ENCODE peak calls at places on chromosomes 1 and 21, in ten cellular contexts. A, Q, V, T, M, U, B, L, F and G are unnamed samples.

GRCh38 chr1:23899070-23899469 is 14.1 kb downstream of the CNR2 start:
- DNase-seq in U (no peak), V (no peak), M (no peak), B (no peak), F (no peak), A (no peak), L (no peak), T (no peak), Q (no peak), G (no peak)

GRCh38 chr1:28591708-28592313 is at the start of gene RAB42:
- DNase-seq in M (peak; percentile 23), A (peak; percentile 36), V (peak; percentile 37), U (no peak), T (peak; percentile 32), F (peak; percentile 76), L (peak; percentile 35), B (no peak), Q (peak; percentile 82), G (peak; percentile 19)

GRCh38 chr1:38000529-38001453 is 4.5 kb downstream of the FHL3 start:
- DNase-seq in M (peak; percentile 89), L (peak; percentile 57), A (no peak), F (no peak), V (peak; percentile 59), B (no peak), U (peak; percentile 41), T (no peak), Q (no peak), G (no peak)

GRCh38 chr1:27557596-27558340 is 46.2 kb downstream of the AHDC1 start:
- DNase-seq in A (peak; percentile 65), M (no peak), T (no peak), B (peak; percentile 48), U (peak; percentile 87), F (no peak), Q (peak; percentile 74), L (no peak), V (peak; percentile 47), G (peak; percentile 74)

GRCh38 chr1:240169188-240169587 is 77.5 kb downstream of the FMN2 start:
- DNase-seq in F (no peak), A (no peak), M (peak; percentile 28), U (no peak), Q (no peak), L (no peak), V (no peak), T (no peak), B (peak; percentile 28), G (no peak)

GRCh38 chr21:43273708-43274021 is 104.9 kb downstream of the CRYAA start:
- DNase-seq in T (no peak), Q (peak; percentile 56), M (no peak), A (no peak), L (no peak), B (no peak), F (peak; percentile 19), U (no peak), V (no peak), G (no peak)

GRCh38 chr1:99818063-99818699 is 32.0 kb upstream of the AGL start:
- DNase-seq in U (no peak), A (no peak), B (no peak), V (no peak), M (peak; percentile 33), Q (no peak), L (peak; percentile 9), T (no peak), F (no peak), G (no peak)

GRCh38 chr21:15520811-15521643 is 208.8 kb upstream of the USP25 start:
- DNase-seq in A (no peak), L (no peak), M (no peak), U (no peak), Q (no peak), B (no peak), F (no peak), V (no peak), T (no peak), G (peak; percentile 12)

GRCh38 chr21:17763286-17764037 is 55.7 kb downstream of the C21orf91 start:
- DNase-seq in L (no peak), B (no peak), F (no peak), U (peak; percentile 24), M (no peak), A (no peak), V (no peak), Q (no peak), T (no peak), G (no peak)

GRCh38 chr21:17769049-17769845 is 49.9 kb downstream of the C21orf91 start:
- DNase-seq in B (no peak), T (no peak), F (no peak), U (no peak), Q (no peak), M (no peak), A (no peak), L (no peak), V (no peak), G (no peak)

GRCh38 chr21:17759546-17760178 is 59.5 kb downstream of the C21orf91 start:
- DNase-seq in B (no peak), M (no peak), T (no peak), V (no peak), U (no peak), L (no peak), Q (no peak), F (no peak), A (no peak), G (no peak)

DNA sequence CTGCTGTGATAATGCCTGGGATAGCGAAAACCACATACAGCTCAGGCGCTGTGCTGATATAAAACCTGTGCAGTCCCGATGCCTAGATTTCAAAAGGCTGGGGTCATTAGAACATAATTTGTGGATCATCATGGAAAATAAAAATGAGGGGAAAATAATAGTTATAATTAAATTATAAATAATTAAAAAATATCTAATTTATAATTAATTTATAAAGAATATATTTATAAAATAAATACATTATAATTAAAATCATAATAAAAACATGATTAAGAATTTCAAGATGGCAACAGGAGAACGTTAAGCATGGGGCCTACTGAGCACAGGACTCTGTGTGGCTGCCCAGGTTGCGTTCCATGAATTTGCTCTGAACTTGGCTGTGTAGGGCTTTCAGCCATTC is 53.9 kb downstream of the C21orf91 start:
- DNase-seq in Q (no peak), A (no peak), B (no peak), L (no peak), M (no peak), F (no peak), V (no peak), T (no peak), U (no peak), G (no peak)
- TF ChIP-seq CTCF in Q (no peak), A (no peak), B (no peak), L (no peak), M (no peak), F (no peak), V (no peak), T (no peak), U (no peak), G (no peak)

GRCh38 chr1:234871039-234871709 is 257.5 kb downstream of the TOMM20 start:
- DNase-seq in U (no peak), T (no peak), Q (peak; percentile 51), L (no peak), A (no peak), V (no peak), F (no peak), B (no peak), M (no peak), G (no peak)

GRCh38 chr1:234869182-234870019 is 259.2 kb downstream of the TOMM20 start:
- DNase-seq in L (no peak), T (no peak), Q (no peak), F (no peak), B (no peak), M (no peak), U (no peak), V (no peak), A (no peak), G (no peak)

GRCh38 chr1:234868296-234869147 is 258.5 kb upstream of the IRF2BP2 start:
- DNase-seq in T (no peak), F (no peak), L (no peak), U (no peak), B (no peak), Q (no peak), V (no peak), A (no peak), M (no peak), G (no peak)

GRCh38 chr1:234870582-234870981 is 258.1 kb downstream of the TOMM20 start:
- DNase-seq in L (no peak), M (no peak), B (no peak), U (no peak), Q (no peak), V (no peak), A (no peak), F (no peak), T (no peak), G (no peak)

GRCh38 chr1:234870020-234870378 is 258.6 kb downstream of the TOMM20 start:
- DNase-seq in Q (no peak), V (no peak), L (no peak), U (no peak), A (no peak), F (no peak), B (no peak), T (no peak), M (no peak), G (no peak)
- H3K4me1 ChIP-seq in Q (peaks cover 19% of the 10 kb centered on the region), V (peaks cover 1% of the 10 kb centered on the region), L (peaks cover 35% of the 10 kb centered on the region), U (peaks cover 17% of the 10 kb centered on the region), A (peaks cover 29% of the 10 kb centered on the region), F (peaks cover 34% of the 10 kb centered on the region), B (peaks cover 23% of the 10 kb centered on the region), T (peaks cover 9% of the 10 kb centered on the region), M (peaks cover 11% of the 10 kb centered on the region), G (peaks cover 21% of the 10 kb centered on the region)

GRCh38 chr1:108749081-108749480 is 2.6 kb downstream of the STXBP3 start:
- DNase-seq in Q (no peak), F (no peak), T (no peak), M (no peak), V (no peak), L (no peak), B (no peak), A (no peak), U (peak; percentile 44), G (no peak)

GRCh38 chr1:108746382-108747127 is at the start of gene STXBP3:
- DNase-seq in T (peak; percentile 99), B (peak; percentile 73), U (peak; percentile 95), F (peak; percentile 99), M (peak; percentile 99), A (peak; percentile 99), L (peak; percentile 98), Q (peak; percentile 100), V (peak; percentile 100), G (peak; percentile 97)

GRCh38 chr1:108747128-108747827 is 804 bp downstream of the STXBP3 start:
- DNase-seq in A (peak; percentile 66), L (peak; percentile 82), Q (peak; percentile 83), F (peak; percentile 84), B (peak; percentile 72), U (peak; percentile 87), V (peak; percentile 72), M (peak; percentile 86), T (peak; percentile 73), G (peak; percentile 70)

GRCh38 chr1:108747898-108748297 is 1.4 kb downstream of the STXBP3 start:
- DNase-seq in L (no peak), F (no peak), B (no peak), U (no peak), A (no peak), T (no peak), Q (no peak), M (no peak), V (no peak), G (no peak)

GRCh38 chr1:108745980-108746381 is 493 bp upstream of the STXBP3 start:
- DNase-seq in V (no peak), L (no peak), A (no peak), F (no peak), B (no peak), M (no peak), Q (no peak), U (no peak), T (no peak), G (no peak)
- H3K4me3 ChIP-seq in V (no peak overlapping the region), L (peak overlapping the region; percentile 58), A (peak overlapping the region; percentile 89), F (peak overlapping the region; percentile 88), B (no peak overlapping the region), M (no peak overlapping the region), Q (peak overlapping the region; percentile 74), U (no peak overlapping the region), T (no peak overlapping the region), G (no peak overlapping the region)

DNA sequence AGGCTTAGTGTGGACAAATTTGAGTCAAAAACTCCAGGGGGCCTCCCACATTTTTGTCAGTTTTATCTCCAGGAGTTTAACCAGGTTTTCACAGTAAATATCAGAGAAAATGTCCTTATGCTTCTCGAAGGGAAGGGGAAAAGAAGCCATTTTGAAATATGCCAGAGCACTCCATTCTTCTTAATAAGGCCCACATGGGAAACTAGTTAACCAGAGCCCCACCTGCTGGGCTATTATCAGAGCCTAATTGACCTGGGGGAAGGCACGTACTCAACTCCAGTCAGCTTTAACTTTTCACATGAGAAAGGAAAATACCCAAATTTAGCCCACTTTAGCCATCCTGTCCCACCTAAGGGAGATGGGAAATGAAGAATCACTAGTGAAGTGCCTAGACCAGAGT is 296.3 kb downstream of the PTBP2 start:
- DNase-seq in L (no peak), A (no peak), T (no peak), U (no peak), B (no peak), Q (no peak), M (no peak), F (no peak), V (no peak), G (peak; percentile 13)
- TF ChIP-seq CTCF in L (no peak), A (no peak), T (no peak), U (no peak), B (no peak), Q (no peak), M (no peak), F (no peak), V (no peak), G (no peak)